ENCODE peak calls at places on chromosomes 1 and 21, in seven cellular contexts. One of them, this sample, is unnamed. For H3K4me1, the result is how much of the 10 kb centered on the place peaks cover.

GRCh38 chr1:232596666-232597303 is 33.1 kb downstream of the SIPA1L2 start:
- DNase-seq in tibial nerve: no peak
- DNase-seq in heart left ventricle: no peak
- DNase-seq in thyroid gland: no peak
- DNase-seq in fibroblast of lung: no peak
- DNase-seq in endodermal cell: no peak
- DNase-seq in HepG2: no peak
- DNase-seq in this sample: peak

GRCh38 chr1:87556326-87556725 is 227.6 kb downstream of the LMO4 start:
- DNase-seq in tibial nerve: no peak
- DNase-seq in heart left ventricle: no peak
- DNase-seq in thyroid gland: no peak
- DNase-seq in fibroblast of lung: peak
- DNase-seq in endodermal cell: no peak
- DNase-seq in HepG2: no peak
- DNase-seq in this sample: no peak

GRCh38 chr1:113792986-113793385 is 19.3 kb downstream of the RSBN1 start:
- DNase-seq in tibial nerve: no peak
- DNase-seq in heart left ventricle: no peak
- DNase-seq in thyroid gland: no peak
- DNase-seq in fibroblast of lung: peak
- DNase-seq in endodermal cell: no peak
- DNase-seq in HepG2: no peak
- DNase-seq in this sample: no peak

GRCh38 chr1:204320413-204320812 is 39.3 kb downstream of the PLEKHA6 start:
- DNase-seq in tibial nerve: no peak
- DNase-seq in heart left ventricle: no peak
- DNase-seq in thyroid gland: no peak
- DNase-seq in fibroblast of lung: peak
- DNase-seq in endodermal cell: no peak
- DNase-seq in HepG2: no peak
- DNase-seq in this sample: no peak

GRCh38 chr21:46099476-46099875 is 1.6 kb downstream of the COL6A2 start:
- DNase-seq in tibial nerve: peak
- DNase-seq in heart left ventricle: peak
- DNase-seq in thyroid gland: peak
- DNase-seq in fibroblast of lung: no peak
- DNase-seq in endodermal cell: peak
- DNase-seq in HepG2: peak
- DNase-seq in this sample: peak

GRCh38 chr1:234616644-234617043 is 6.7 kb upstream of the IRF2BP2 start:
- DNase-seq in tibial nerve: no peak
- DNase-seq in heart left ventricle: no peak
- DNase-seq in thyroid gland: no peak
- DNase-seq in fibroblast of lung: peak
- DNase-seq in endodermal cell: no peak
- DNase-seq in HepG2: peak
- DNase-seq in this sample: no peak

GRCh38 chr1:6508876-6509602 is 17.6 kb upstream of the PLEKHG5 start:
- DNase-seq in tibial nerve: no peak
- DNase-seq in heart left ventricle: peak
- DNase-seq in thyroid gland: no peak
- DNase-seq in fibroblast of lung: no peak
- DNase-seq in endodermal cell: peak
- DNase-seq in HepG2: no peak
- DNase-seq in this sample: no peak

GRCh38 chr1:15188678-15189077 is 35.1 kb downstream of the TMEM51 start:
- DNase-seq in tibial nerve: no peak
- DNase-seq in heart left ventricle: no peak
- DNase-seq in thyroid gland: no peak
- DNase-seq in fibroblast of lung: no peak
- DNase-seq in endodermal cell: no peak
- DNase-seq in HepG2: no peak
- DNase-seq in this sample: no peak

GRCh38 chr1:196501760-196502428 is 106.3 kb downstream of the KCNT2 start:
- DNase-seq in tibial nerve: no peak
- DNase-seq in heart left ventricle: no peak
- DNase-seq in thyroid gland: no peak
- DNase-seq in fibroblast of lung: no peak
- DNase-seq in endodermal cell: no peak
- DNase-seq in HepG2: no peak
- DNase-seq in this sample: no peak

GRCh38 chr1:9413143-9413876 is 120.6 kb downstream of the SPSB1 start:
- DNase-seq in tibial nerve: peak
- DNase-seq in heart left ventricle: peak
- DNase-seq in thyroid gland: peak
- DNase-seq in fibroblast of lung: peak
- DNase-seq in endodermal cell: peak
- DNase-seq in HepG2: no peak
- DNase-seq in this sample: peak

GRCh38 chr1:228277491-228278431 is 69.9 kb downstream of the OBSCN start:
- DNase-seq in tibial nerve: no peak
- DNase-seq in heart left ventricle: no peak
- DNase-seq in thyroid gland: no peak
- DNase-seq in fibroblast of lung: no peak
- DNase-seq in endodermal cell: peak
- DNase-seq in HepG2: no peak
- DNase-seq in this sample: no peak

GRCh38 chr1:225539069-225539468 is 111.2 kb upstream of the LBR start:
- DNase-seq in tibial nerve: no peak
- DNase-seq in heart left ventricle: no peak
- DNase-seq in thyroid gland: no peak
- DNase-seq in fibroblast of lung: peak
- DNase-seq in endodermal cell: no peak
- DNase-seq in HepG2: no peak
- DNase-seq in this sample: no peak

GRCh38 chr1:21012937-21013336 is 163.8 kb downstream of the EIF4G3 start:
- DNase-seq in tibial nerve: no peak
- DNase-seq in heart left ventricle: no peak
- DNase-seq in thyroid gland: peak
- DNase-seq in fibroblast of lung: peak
- DNase-seq in endodermal cell: no peak
- DNase-seq in HepG2: no peak
- DNase-seq in this sample: no peak

GRCh38 chr1:155093938-155094621 is 15.4 kb downstream of the EFNA3 start:
- DNase-seq in tibial nerve: no peak
- DNase-seq in heart left ventricle: no peak
- DNase-seq in thyroid gland: no peak
- DNase-seq in fibroblast of lung: peak
- DNase-seq in endodermal cell: peak
- DNase-seq in HepG2: peak
- DNase-seq in this sample: peak

GRCh38 chr1:216812966-216813365 is 89.7 kb upstream of the ESRRG start:
- DNase-seq in tibial nerve: no peak
- DNase-seq in heart left ventricle: no peak
- DNase-seq in thyroid gland: no peak
- DNase-seq in fibroblast of lung: peak
- DNase-seq in endodermal cell: no peak
- DNase-seq in HepG2: no peak
- DNase-seq in this sample: no peak

GRCh38 chr1:58573705-58574591 is 3.1 kb downstream of the TACSTD2 start:
- DNase-seq in tibial nerve: no peak
- DNase-seq in heart left ventricle: no peak
- DNase-seq in thyroid gland: peak
- DNase-seq in fibroblast of lung: no peak
- DNase-seq in endodermal cell: no peak
- DNase-seq in HepG2: peak
- DNase-seq in this sample: no peak

GRCh38 chr1:202968895-202969295 is 1.8 kb upstream of the CYB5R1 start:
- DNase-seq in tibial nerve: no peak
- DNase-seq in heart left ventricle: no peak
- DNase-seq in thyroid gland: peak
- DNase-seq in fibroblast of lung: peak
- DNase-seq in endodermal cell: peak
- DNase-seq in HepG2: peak
- DNase-seq in this sample: peak

GRCh38 chr1:58548381-58548780 is 1.9 kb upstream of the OMA1 start:
- DNase-seq in tibial nerve: no peak
- DNase-seq in heart left ventricle: no peak
- DNase-seq in thyroid gland: no peak
- DNase-seq in fibroblast of lung: no peak
- DNase-seq in endodermal cell: no peak
- DNase-seq in HepG2: peak
- DNase-seq in this sample: no peak

GRCh38 chr1:241532173-241532553 is at the start of gene KMO:
- DNase-seq in tibial nerve: no peak
- DNase-seq in heart left ventricle: no peak
- DNase-seq in thyroid gland: no peak
- DNase-seq in fibroblast of lung: peak
- DNase-seq in endodermal cell: no peak
- DNase-seq in HepG2: no peak
- DNase-seq in this sample: no peak

GRCh38 chr1:2638466-2639115 is 5.8 kb upstream of the MMEL1 start:
- DNase-seq in tibial nerve: no peak
- DNase-seq in heart left ventricle: peak
- DNase-seq in thyroid gland: no peak
- DNase-seq in fibroblast of lung: no peak
- DNase-seq in endodermal cell: no peak
- DNase-seq in HepG2: no peak
- DNase-seq in this sample: no peak

GRCh38 chr1:165851034-165851658 is 23.7 kb downstream of the UCK2 start:
- DNase-seq in tibial nerve: no peak
- DNase-seq in heart left ventricle: no peak
- DNase-seq in thyroid gland: no peak
- DNase-seq in fibroblast of lung: peak
- DNase-seq in endodermal cell: no peak
- DNase-seq in HepG2: no peak
- DNase-seq in this sample: no peak

GRCh38 chr1:63873751-63874150 is 99.9 kb downstream of the ROR1 start:
- DNase-seq in tibial nerve: no peak
- DNase-seq in heart left ventricle: no peak
- DNase-seq in thyroid gland: no peak
- DNase-seq in fibroblast of lung: peak
- DNase-seq in endodermal cell: no peak
- DNase-seq in HepG2: no peak
- DNase-seq in this sample: no peak
- H3K4me1 ChIP-seq in tibial nerve: under half
- H3K4me1 ChIP-seq in heart left ventricle: under half
- H3K4me1 ChIP-seq in thyroid gland: under half
- H3K4me1 ChIP-seq in fibroblast of lung: under half
- H3K4me1 ChIP-seq in endodermal cell: under half
- H3K4me1 ChIP-seq in HepG2: under half
- H3K4me1 ChIP-seq in this sample: under half

DNA sequence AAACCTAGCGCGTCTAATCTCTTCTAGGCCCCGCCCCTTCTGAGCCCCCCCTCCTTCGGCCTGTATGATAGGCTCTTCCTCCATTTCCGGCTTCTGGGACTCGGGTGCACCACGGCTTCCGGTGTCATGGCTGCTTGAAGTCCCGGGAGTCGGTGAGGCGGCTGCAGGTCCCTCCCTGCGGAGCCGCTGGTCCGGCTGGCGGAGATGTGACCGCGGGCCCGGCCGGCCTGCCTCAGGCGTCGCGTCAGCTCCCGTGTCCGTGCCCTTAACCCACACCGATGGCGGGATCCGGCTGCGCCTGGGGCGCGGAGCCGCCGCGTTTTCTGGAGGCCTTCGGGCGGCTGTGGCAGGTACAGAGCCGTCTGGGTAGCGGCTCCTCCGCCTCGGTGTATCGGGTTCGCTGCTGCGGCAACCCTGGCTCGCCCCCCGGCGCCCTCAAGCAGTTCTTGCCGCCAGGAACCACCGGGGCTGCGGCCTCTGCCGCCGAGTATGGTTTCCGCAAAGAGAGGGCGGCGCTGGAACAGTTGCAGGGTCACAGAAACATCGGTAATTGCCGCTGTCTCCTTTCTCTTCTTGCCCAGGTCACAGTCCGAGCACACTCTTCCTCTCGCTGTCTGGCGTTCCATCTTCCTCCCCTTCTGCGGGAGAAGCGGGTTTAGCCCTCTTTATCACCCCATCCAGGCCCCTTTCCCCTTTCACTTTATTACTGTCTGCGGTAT is at the start of gene UHMK1:
- DNase-seq in tibial nerve: peak
- DNase-seq in heart left ventricle: peak
- DNase-seq in thyroid gland: peak
- DNase-seq in fibroblast of lung: peak
- DNase-seq in endodermal cell: peak
- DNase-seq in HepG2: peak
- DNase-seq in this sample: peak
- TF ChIP-seq CTCF in tibial nerve: no peak
- TF ChIP-seq CTCF in heart left ventricle: no peak
- TF ChIP-seq CTCF in thyroid gland: no peak
- TF ChIP-seq CTCF in fibroblast of lung: no peak
- TF ChIP-seq CTCF in endodermal cell: no peak
- TF ChIP-seq CTCF in HepG2: no peak
- TF ChIP-seq CTCF in this sample: no peak

DNA sequence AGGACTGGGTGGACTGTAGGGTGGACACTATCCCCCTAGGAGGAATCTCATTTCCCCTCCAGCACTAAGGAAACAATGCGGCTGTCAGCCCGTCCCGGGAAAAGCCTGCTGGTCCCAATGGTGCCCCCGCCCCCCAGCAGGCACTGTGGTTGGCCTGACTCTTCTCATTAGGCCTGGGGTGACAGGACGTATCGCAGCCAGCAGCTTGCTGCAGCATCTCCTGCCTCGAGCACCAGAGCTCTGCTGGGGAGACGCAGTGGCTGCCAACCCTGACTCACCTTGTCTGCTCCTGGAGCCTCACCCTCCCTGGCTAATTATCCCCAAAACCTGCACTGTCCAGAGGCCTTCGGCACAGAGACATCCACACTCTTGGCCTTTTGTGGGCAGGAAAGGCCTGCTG is 115.1 kb upstream of the GJB5 start:
- DNase-seq in tibial nerve: no peak
- DNase-seq in heart left ventricle: no peak
- DNase-seq in thyroid gland: no peak
- DNase-seq in fibroblast of lung: no peak
- DNase-seq in endodermal cell: no peak
- DNase-seq in HepG2: no peak
- DNase-seq in this sample: no peak
- H3K4me1 ChIP-seq in tibial nerve: under half
- H3K4me1 ChIP-seq in heart left ventricle: under half
- H3K4me1 ChIP-seq in thyroid gland: under half
- H3K4me1 ChIP-seq in fibroblast of lung: under half
- H3K4me1 ChIP-seq in endodermal cell: under half
- H3K4me1 ChIP-seq in HepG2: under half
- H3K4me1 ChIP-seq in this sample: under half

GRCh38 chr1:38500352-38500751 is 359.2 kb downstream of the RRAGC start:
- DNase-seq in tibial nerve: no peak
- DNase-seq in heart left ventricle: no peak
- DNase-seq in thyroid gland: no peak
- DNase-seq in fibroblast of lung: no peak
- DNase-seq in endodermal cell: peak
- DNase-seq in HepG2: no peak
- DNase-seq in this sample: no peak
- TF ChIP-seq CTCF in tibial nerve: no peak
- TF ChIP-seq CTCF in heart left ventricle: no peak
- TF ChIP-seq CTCF in thyroid gland: peak
- TF ChIP-seq CTCF in fibroblast of lung: peak
- TF ChIP-seq CTCF in endodermal cell: peak
- TF ChIP-seq CTCF in HepG2: no peak
- TF ChIP-seq CTCF in this sample: no peak

DNA sequence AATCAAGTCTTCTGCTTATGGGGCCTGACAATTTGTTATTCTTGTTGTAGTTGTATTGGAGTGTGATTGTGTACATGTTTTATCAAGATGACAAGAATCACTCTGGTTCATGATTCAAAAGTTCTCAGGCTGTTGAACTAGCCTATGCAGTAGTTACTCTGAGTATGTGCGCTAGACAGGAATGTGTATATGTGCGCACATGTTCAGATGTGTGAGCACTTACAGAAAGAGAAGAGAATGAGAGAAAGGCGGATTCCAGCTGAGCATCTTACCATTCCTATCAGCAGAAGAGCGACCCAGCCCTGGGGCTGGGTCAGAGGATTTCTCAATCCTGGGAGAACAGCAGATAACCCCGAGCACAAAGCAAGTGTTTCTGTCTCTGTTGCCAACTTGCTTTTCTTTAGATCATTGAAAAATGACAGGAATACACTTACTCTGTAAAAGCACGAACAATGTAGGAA is 110.8 kb upstream of the HOOK1 start:
- DNase-seq in tibial nerve: no peak
- DNase-seq in heart left ventricle: no peak
- DNase-seq in thyroid gland: no peak
- DNase-seq in fibroblast of lung: no peak
- DNase-seq in endodermal cell: no peak
- DNase-seq in HepG2: no peak
- DNase-seq in this sample: peak
- H3K4me1 ChIP-seq in tibial nerve: under half
- H3K4me1 ChIP-seq in heart left ventricle: under half
- H3K4me1 ChIP-seq in thyroid gland: under half
- H3K4me1 ChIP-seq in fibroblast of lung: under half
- H3K4me1 ChIP-seq in endodermal cell: under half
- H3K4me1 ChIP-seq in HepG2: under half
- H3K4me1 ChIP-seq in this sample: under half